ENCODE peak calls at places on chromosomes 6 and 20, in seven cellular contexts. One of them, this sample, is unnamed.
A peak's percentile ranks its signal among the peaks of the same experiment; 100 is the strongest.

GRCh38 chr6:10518461-10519216 is 2.5 kb upstream of the GCNT2 start:
- DNase-seq in GM23338: peak; percentile 50
- DNase-seq in mammary epithelial cell: peak; percentile 21
- DNase-seq in heart left ventricle: no peak
- DNase-seq in adrenal gland: no peak
- DNase-seq in HAP-1: no peak
- DNase-seq in thoracic aorta: no peak
- DNase-seq in this sample: no peak

GRCh38 chr6:8436956-8437355 is 1.6 kb upstream of the SLC35B3 start:
- DNase-seq in GM23338: no peak
- DNase-seq in thoracic aorta: no peak
- DNase-seq in heart left ventricle: no peak
- DNase-seq in adrenal gland: no peak
- DNase-seq in HAP-1: no peak
- DNase-seq in mammary epithelial cell: no peak
- DNase-seq in this sample: no peak

GRCh38 chr6:109023348-109023925 is 71.2 kb downstream of the SESN1 start:
- DNase-seq in HAP-1: no peak
- DNase-seq in heart left ventricle: no peak
- DNase-seq in mammary epithelial cell: no peak
- DNase-seq in thoracic aorta: no peak
- DNase-seq in GM23338: no peak
- DNase-seq in adrenal gland: no peak
- DNase-seq in this sample: no peak

GRCh38 chr20:48490976-48491657 is 336.7 kb downstream of the PREX1 start:
- DNase-seq in adrenal gland: no peak
- DNase-seq in thoracic aorta: no peak
- DNase-seq in heart left ventricle: no peak
- DNase-seq in GM23338: no peak
- DNase-seq in HAP-1: no peak
- DNase-seq in mammary epithelial cell: no peak
- DNase-seq in this sample: no peak

GRCh38 chr6:6781172-6781876 is 192.8 kb downstream of the LY86 start:
- DNase-seq in adrenal gland: peak; percentile 94
- DNase-seq in thoracic aorta: no peak
- DNase-seq in GM23338: no peak
- DNase-seq in HAP-1: no peak
- DNase-seq in heart left ventricle: no peak
- DNase-seq in mammary epithelial cell: peak; percentile 79
- DNase-seq in this sample: peak; percentile 82

GRCh38 chr20:8909596-8909995 is 159.3 kb upstream of the PLCB4 start:
- DNase-seq in mammary epithelial cell: no peak
- DNase-seq in HAP-1: no peak
- DNase-seq in heart left ventricle: no peak
- DNase-seq in GM23338: no peak
- DNase-seq in thoracic aorta: no peak
- DNase-seq in adrenal gland: no peak
- DNase-seq in this sample: no peak

GRCh38 chr6:151044465-151045441 is 179.3 kb downstream of the MTHFD1L start:
- DNase-seq in heart left ventricle: no peak
- DNase-seq in HAP-1: no peak
- DNase-seq in mammary epithelial cell: no peak
- DNase-seq in adrenal gland: peak; percentile 78
- DNase-seq in GM23338: peak; percentile 26
- DNase-seq in thoracic aorta: peak; percentile 43
- DNase-seq in this sample: no peak

GRCh38 chr6:110448846-110449544 is 27.4 kb downstream of the SLC22A16 start:
- DNase-seq in adrenal gland: no peak
- DNase-seq in thoracic aorta: no peak
- DNase-seq in mammary epithelial cell: no peak
- DNase-seq in heart left ventricle: no peak
- DNase-seq in GM23338: no peak
- DNase-seq in HAP-1: no peak
- DNase-seq in this sample: no peak

GRCh38 chr6:136921521-136921935 is 573 bp upstream of the SLC35D3 start:
- DNase-seq in HAP-1: peak; percentile 54
- DNase-seq in thoracic aorta: no peak
- DNase-seq in mammary epithelial cell: no peak
- DNase-seq in adrenal gland: no peak
- DNase-seq in GM23338: peak; percentile 49
- DNase-seq in heart left ventricle: peak; percentile 63
- DNase-seq in this sample: peak; percentile 15

GRCh38 chr6:109715616-109716015 is 24.5 kb downstream of the FIG4 start:
- DNase-seq in thoracic aorta: no peak
- DNase-seq in GM23338: no peak
- DNase-seq in mammary epithelial cell: no peak
- DNase-seq in adrenal gland: no peak
- DNase-seq in heart left ventricle: no peak
- DNase-seq in HAP-1: no peak
- DNase-seq in this sample: no peak

GRCh38 chr6:99333068-99333467 is 16.4 kb downstream of the FAXC start:
- DNase-seq in GM23338: no peak
- DNase-seq in adrenal gland: no peak
- DNase-seq in thoracic aorta: no peak
- DNase-seq in heart left ventricle: no peak
- DNase-seq in HAP-1: no peak
- DNase-seq in mammary epithelial cell: no peak
- DNase-seq in this sample: no peak

GRCh38 chr6:26234421-26235239 is 130.4 kb upstream of the BTN3A2 start:
- DNase-seq in thoracic aorta: no peak
- DNase-seq in HAP-1: peak; percentile 80
- DNase-seq in GM23338: peak; percentile 85
- DNase-seq in mammary epithelial cell: peak; percentile 85
- DNase-seq in heart left ventricle: peak; percentile 70
- DNase-seq in adrenal gland: peak; percentile 87
- DNase-seq in this sample: peak; percentile 77

GRCh38 chr6:134537146-134537555 is 219.2 kb upstream of the SGK1 start:
- DNase-seq in thoracic aorta: no peak
- DNase-seq in heart left ventricle: no peak
- DNase-seq in mammary epithelial cell: peak; percentile 100
- DNase-seq in GM23338: no peak
- DNase-seq in adrenal gland: no peak
- DNase-seq in HAP-1: no peak
- DNase-seq in this sample: no peak

GRCh38 chr6:43306086-43306485 is 2.5 kb downstream of the CRIP3 start:
- DNase-seq in thoracic aorta: no peak
- DNase-seq in heart left ventricle: no peak
- DNase-seq in adrenal gland: no peak
- DNase-seq in mammary epithelial cell: no peak
- DNase-seq in HAP-1: no peak
- DNase-seq in GM23338: no peak
- DNase-seq in this sample: no peak

GRCh38 chr6:64932486-64932885 is 774.5 kb downstream of the EYS start:
- DNase-seq in thoracic aorta: no peak
- DNase-seq in adrenal gland: no peak
- DNase-seq in mammary epithelial cell: no peak
- DNase-seq in HAP-1: no peak
- DNase-seq in GM23338: no peak
- DNase-seq in heart left ventricle: no peak
- DNase-seq in this sample: no peak

GRCh38 chr20:40689100-40689942 is at the start of gene MAFB:
- DNase-seq in HAP-1: peak; percentile 67
- DNase-seq in GM23338: peak; percentile 85
- DNase-seq in heart left ventricle: peak; percentile 97
- DNase-seq in mammary epithelial cell: peak; percentile 77
- DNase-seq in adrenal gland: peak; percentile 98
- DNase-seq in thoracic aorta: peak; percentile 73
- DNase-seq in this sample: peak; percentile 98

GRCh38 chr6:163714179-163714578 is 299.7 kb downstream of the QKI start:
- DNase-seq in heart left ventricle: no peak
- DNase-seq in thoracic aorta: no peak
- DNase-seq in GM23338: no peak
- DNase-seq in HAP-1: no peak
- DNase-seq in adrenal gland: no peak
- DNase-seq in mammary epithelial cell: no peak
- DNase-seq in this sample: no peak

GRCh38 chr20:25540273-25540672 is 45.1 kb downstream of the NINL start:
- DNase-seq in GM23338: peak; percentile 86
- DNase-seq in heart left ventricle: no peak
- DNase-seq in adrenal gland: peak; percentile 63
- DNase-seq in thoracic aorta: no peak
- DNase-seq in mammary epithelial cell: peak; percentile 14
- DNase-seq in HAP-1: peak; percentile 28
- DNase-seq in this sample: no peak

GRCh38 chr20:22768779-22769178 is 184.4 kb upstream of the FOXA2 start:
- DNase-seq in HAP-1: no peak
- DNase-seq in thoracic aorta: no peak
- DNase-seq in heart left ventricle: no peak
- DNase-seq in GM23338: peak; percentile 40
- DNase-seq in adrenal gland: no peak
- DNase-seq in mammary epithelial cell: no peak
- DNase-seq in this sample: peak; percentile 51

GRCh38 chr6:73768630-73769029 is 72.6 kb downstream of the CD109 start:
- DNase-seq in heart left ventricle: no peak
- DNase-seq in adrenal gland: no peak
- DNase-seq in HAP-1: no peak
- DNase-seq in mammary epithelial cell: no peak
- DNase-seq in thoracic aorta: no peak
- DNase-seq in GM23338: no peak
- DNase-seq in this sample: no peak

GRCh38 chr6:84258268-84258667 is 30.8 kb upstream of the CEP162 start:
- DNase-seq in HAP-1: no peak
- DNase-seq in mammary epithelial cell: no peak
- DNase-seq in thoracic aorta: no peak
- DNase-seq in GM23338: no peak
- DNase-seq in adrenal gland: no peak
- DNase-seq in heart left ventricle: no peak
- DNase-seq in this sample: no peak
- H3K4me3 ChIP-seq in HAP-1: no peak overlapping the region
- H3K4me3 ChIP-seq in mammary epithelial cell: no peak overlapping the region
- H3K4me3 ChIP-seq in thoracic aorta: peak overlapping the region; percentile 61
- H3K4me3 ChIP-seq in GM23338: no peak overlapping the region
- H3K4me3 ChIP-seq in adrenal gland: no peak overlapping the region
- H3K4me3 ChIP-seq in heart left ventricle: peak overlapping the region; percentile 10
- H3K4me3 ChIP-seq in this sample: peak overlapping the region; percentile 36

GRCh38 chr6:112501705-112502104 is 154.6 kb downstream of the RFPL4B start:
- DNase-seq in HAP-1: peak; percentile 90
- DNase-seq in GM23338: peak; percentile 61
- DNase-seq in heart left ventricle: no peak
- DNase-seq in thoracic aorta: no peak
- DNase-seq in adrenal gland: peak; percentile 50
- DNase-seq in mammary epithelial cell: no peak
- DNase-seq in this sample: peak; percentile 12
- H3K4me3 ChIP-seq in HAP-1: no peak overlapping the region
- H3K4me3 ChIP-seq in GM23338: no peak overlapping the region
- H3K4me3 ChIP-seq in heart left ventricle: no peak overlapping the region
- H3K4me3 ChIP-seq in thoracic aorta: no peak overlapping the region
- H3K4me3 ChIP-seq in adrenal gland: no peak overlapping the region
- H3K4me3 ChIP-seq in mammary epithelial cell: no peak overlapping the region
- H3K4me3 ChIP-seq in this sample: no peak overlapping the region

GRCh38 chr20:17696287-17696686 is 3.5 kb upstream of the BANF2 start:
- DNase-seq in heart left ventricle: no peak
- DNase-seq in mammary epithelial cell: no peak
- DNase-seq in GM23338: no peak
- DNase-seq in HAP-1: no peak
- DNase-seq in adrenal gland: no peak
- DNase-seq in thoracic aorta: no peak
- DNase-seq in this sample: no peak

GRCh38 chr20:17700637-17701036 is 871 bp downstream of the BANF2 start:
- DNase-seq in mammary epithelial cell: no peak
- DNase-seq in adrenal gland: no peak
- DNase-seq in heart left ventricle: no peak
- DNase-seq in HAP-1: no peak
- DNase-seq in thoracic aorta: no peak
- DNase-seq in GM23338: no peak
- DNase-seq in this sample: no peak

GRCh38 chr20:17699931-17700351 is at the start of gene BANF2:
- DNase-seq in adrenal gland: no peak
- DNase-seq in HAP-1: no peak
- DNase-seq in mammary epithelial cell: no peak
- DNase-seq in heart left ventricle: no peak
- DNase-seq in GM23338: no peak
- DNase-seq in thoracic aorta: no peak
- DNase-seq in this sample: no peak

GRCh38 chr20:17697171-17697570 is 2.6 kb upstream of the BANF2 start:
- DNase-seq in mammary epithelial cell: no peak
- DNase-seq in GM23338: no peak
- DNase-seq in adrenal gland: no peak
- DNase-seq in thoracic aorta: no peak
- DNase-seq in heart left ventricle: no peak
- DNase-seq in HAP-1: no peak
- DNase-seq in this sample: no peak

GRCh38 chr20:17698419-17698818 is 1.3 kb upstream of the BANF2 start:
- DNase-seq in adrenal gland: no peak
- DNase-seq in thoracic aorta: no peak
- DNase-seq in mammary epithelial cell: no peak
- DNase-seq in GM23338: no peak
- DNase-seq in HAP-1: no peak
- DNase-seq in heart left ventricle: no peak
- DNase-seq in this sample: no peak
- H3K4me3 ChIP-seq in adrenal gland: no peak overlapping the region
- H3K4me3 ChIP-seq in thoracic aorta: no peak overlapping the region
- H3K4me3 ChIP-seq in mammary epithelial cell: no peak overlapping the region
- H3K4me3 ChIP-seq in GM23338: no peak overlapping the region
- H3K4me3 ChIP-seq in HAP-1: no peak overlapping the region
- H3K4me3 ChIP-seq in heart left ventricle: no peak overlapping the region
- H3K4me3 ChIP-seq in this sample: no peak overlapping the region

GRCh38 chr6:28791002-28791383 is 132.8 kb downstream of the TRIM27 start:
- DNase-seq in mammary epithelial cell: no peak
- DNase-seq in adrenal gland: no peak
- DNase-seq in HAP-1: no peak
- DNase-seq in heart left ventricle: no peak
- DNase-seq in GM23338: no peak
- DNase-seq in thoracic aorta: no peak
- DNase-seq in this sample: no peak

GRCh38 chr6:28789553-28790083 is 134.2 kb downstream of the TRIM27 start:
- DNase-seq in heart left ventricle: no peak
- DNase-seq in mammary epithelial cell: peak; percentile 76
- DNase-seq in GM23338: peak; percentile 74
- DNase-seq in adrenal gland: no peak
- DNase-seq in HAP-1: peak; percentile 77
- DNase-seq in thoracic aorta: no peak
- DNase-seq in this sample: no peak

DNA sequence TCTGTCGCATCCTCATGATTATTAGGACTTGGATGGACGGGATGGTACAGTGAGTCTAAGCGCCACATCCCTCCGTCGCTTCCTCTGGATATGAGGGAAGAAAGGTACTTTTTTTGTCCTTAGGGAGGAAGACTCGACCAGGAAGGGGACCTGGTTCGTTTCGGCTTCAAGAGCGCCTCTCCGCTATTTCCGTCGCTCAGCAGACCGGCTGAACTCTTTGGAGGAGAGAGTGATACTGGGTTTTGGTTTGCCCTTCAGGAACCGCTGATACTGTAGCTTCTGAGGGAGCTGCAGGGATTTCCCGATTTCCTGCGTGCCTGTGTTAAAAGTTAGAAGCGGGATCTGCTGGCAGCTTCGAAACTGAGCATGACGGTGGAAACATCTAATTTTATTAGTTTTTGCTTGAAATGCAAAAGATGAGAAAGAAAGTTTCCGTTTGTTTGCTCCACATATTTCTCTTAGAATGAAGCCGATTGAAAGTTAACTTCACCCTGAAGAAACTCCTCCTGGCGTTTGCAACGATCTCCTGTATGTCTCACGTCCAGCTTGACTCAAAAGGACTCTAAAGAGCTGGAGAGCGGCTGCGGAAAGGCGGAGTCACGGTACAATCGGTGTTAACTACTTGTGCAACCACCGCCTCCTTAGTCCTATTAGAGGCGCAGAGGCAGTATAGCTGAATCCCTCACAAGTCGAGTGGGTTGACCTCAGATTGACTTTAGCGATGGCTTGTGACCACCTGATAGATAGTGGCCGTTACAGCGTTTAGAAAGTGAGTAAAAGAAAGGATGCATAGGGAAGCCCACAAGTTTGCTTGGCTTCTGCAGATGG is 129.4 kb downstream of the TRIM27 start:
- DNase-seq in thoracic aorta: no peak
- DNase-seq in heart left ventricle: no peak
- DNase-seq in adrenal gland: no peak
- DNase-seq in HAP-1: no peak
- DNase-seq in GM23338: peak; percentile 82
- DNase-seq in mammary epithelial cell: peak; percentile 73
- DNase-seq in this sample: no peak
- H3K4me3 ChIP-seq in thoracic aorta: no peak overlapping the region
- H3K4me3 ChIP-seq in heart left ventricle: no peak overlapping the region
- H3K4me3 ChIP-seq in adrenal gland: no peak overlapping the region
- H3K4me3 ChIP-seq in HAP-1: no peak overlapping the region
- H3K4me3 ChIP-seq in GM23338: peak overlapping the region; percentile 68
- H3K4me3 ChIP-seq in mammary epithelial cell: peak overlapping the region; percentile 56
- H3K4me3 ChIP-seq in this sample: no peak overlapping the region

This sample was measured in right cardiac atrium.